ENCODE peak calls at places on chromosomes 7 and 10, in four cellular contexts. B is ELR; T is stimulated activated CD4-positive, alpha-beta T cell treated with anti-CD3 and anti-CD28 coated beads, Interleukin-1b, Interleukin-23, amount 100 ng/mL, for 4 hours; I is psoas muscle. K is an unnamed sample.

GRCh38 chr10:95308389-95309302 is 17.8 kb upstream of the PDLIM1 start:
- DNase-seq in B (peak), I (peak), T (no peak), K (peak)

GRCh38 chr7:36075561-36075960 is 77.5 kb upstream of the EEPD1 start:
- DNase-seq in T (no peak), I (no peak), B (no peak), K (no peak)

GRCh38 chr7:18530224-18531179 is 35.0 kb downstream of the HDAC9 start:
- DNase-seq in I (no peak), B (no peak), T (no peak), K (no peak)

GRCh38 chr10:26216949-26217395 is 398 bp downstream of the GAD2 start:
- DNase-seq in T (no peak), I (no peak), B (no peak), K (no peak)

GRCh38 chr10:109875828-109876821 is 47.2 kb downstream of the XPNPEP1 start:
- DNase-seq in I (no peak), T (no peak), B (no peak), K (peak)

GRCh38 chr7:152925412-152926147 is 166.0 kb downstream of the ACTR3B start:
- DNase-seq in B (no peak), T (no peak), I (no peak), K (no peak)

GRCh38 chr7:24025094-24025493 is 258.9 kb upstream of the NPY start:
- DNase-seq in B (peak), T (no peak), I (no peak), K (no peak)

GRCh38 chr10:101545898-101546297 is 42.2 kb downstream of the POLL start:
- DNase-seq in I (no peak), B (no peak), T (no peak), K (no peak)

GRCh38 chr7:155725073-155725346 is 80.5 kb downstream of the RBM33 start:
- DNase-seq in T (no peak), B (no peak), I (no peak), K (no peak)

GRCh38 chr10:71888623-71889387 is 37.8 kb upstream of the PSAP start:
- DNase-seq in I (peak), B (peak), T (peak), K (peak)

GRCh38 chr10:113060221-113061053 is 110.4 kb downstream of the TCF7L2 start:
- DNase-seq in B (no peak), I (peak), T (no peak), K (peak)

GRCh38 chr7:7181519-7182155 is 707 bp upstream of the C1GALT1 start:
- DNase-seq in T (no peak), I (peak), B (peak), K (peak)

GRCh38 chr7:2038876-2039728 is 193.6 kb downstream of the MAD1L1 start:
- DNase-seq in T (no peak), I (no peak), B (no peak), K (no peak)

GRCh38 chr10:98300526-98300925 is 32.5 kb upstream of the LOXL4 start:
- DNase-seq in I (no peak), T (no peak), B (no peak), K (peak)